ENCODE peak calls at places on chromosome 18, in five cellular contexts. A is HCT116, P is NCI-H2107, O is RPMI7951, D is RKO. X is an unnamed sample.

GRCh38 chr18:66344227-66344626 is 259.7 kb downstream of the CDH19 start:
- DNase-seq in A (no peak), P (peak; percentile 39), D (no peak), O (no peak), X (no peak)

GRCh38 chr18:7116832-7117389 is 686 bp downstream of the LAMA1 start:
- DNase-seq in A (no peak), O (no peak), P (no peak), D (no peak), X (no peak)

GRCh38 chr18:10226971-10227370 is 227.5 kb upstream of the APCDD1 start:
- DNase-seq in O (no peak), A (no peak), D (no peak), P (no peak), X (no peak)

GRCh38 chr18:32200766-32201165 is 10.9 kb downstream of the MEP1B start:
- DNase-seq in P (no peak), A (no peak), O (no peak), D (no peak), X (no peak)

GRCh38 chr18:53991202-53991601 is 233.3 kb downstream of the MBD2 start:
- DNase-seq in D (no peak), A (peak; percentile 45), O (peak; percentile 82), P (no peak), X (no peak)

GRCh38 chr18:80200171-80200931 is 47.0 kb downstream of the PARD6G start:
- DNase-seq in O (peak; percentile 33), D (peak; percentile 16), A (no peak), P (no peak), X (peak; percentile 59)

GRCh38 chr18:41967680-41968079 is 12.6 kb downstream of the PIK3C3 start:
- DNase-seq in A (no peak), O (no peak), D (no peak), P (no peak), X (peak; percentile 25)

GRCh38 chr18:35045121-35045520 is 3.9 kb downstream of the MAPRE2 start:
- DNase-seq in D (no peak), A (no peak), O (peak; percentile 33), P (no peak), X (no peak)

GRCh38 chr18:12518326-12518725 is 110.6 kb downstream of the PRELID3A start:
- DNase-seq in O (no peak), A (no peak), P (no peak), D (no peak), X (no peak)

GRCh38 chr18:24138281-24138883 is 480 bp upstream of the CABYR start:
- DNase-seq in P (no peak), O (no peak), A (no peak), D (no peak), X (no peak)

GRCh38 chr18:6884944-6885343 is 155.4 kb downstream of the ARHGAP28 start:
- DNase-seq in A (no peak), P (no peak), O (no peak), D (no peak), X (no peak)

X was measured in substantia nigra.